ENCODE peak calls at places on chromosome 14, in four cellular contexts. Z is K562, M is HCT116, X is HepG2. G is an unnamed sample.

GRCh38 chr14:32167907-32168306 is 33.9 kb upstream of the RNU6-7 start:
- DNase-seq in Z (no peak), M (no peak), X (no peak), G (no peak)

GRCh38 chr14:102086346-102086971 is 385 bp downstream of the HSP90AA1 start:
- DNase-seq in Z (peak), M (no peak), X (no peak), G (no peak)

GRCh38 chr14:53967606-53968005 is 11.0 kb upstream of the BMP4 start:
- DNase-seq in Z (no peak), M (no peak), X (no peak), G (no peak)

GRCh38 chr14:76514599-76514998 is 138.7 kb downstream of the ESRRB start:
- DNase-seq in Z (peak), M (peak), X (peak), G (no peak)

GRCh38 chr14:100841445-100842403 is 15.8 kb downstream of the MEG3 start:
- DNase-seq in Z (no peak), M (no peak), X (no peak), G (no peak)

GRCh38 chr14:50657753-50658152 is 10.4 kb downstream of the SAV1 start:
- DNase-seq in Z (no peak), M (no peak), X (no peak), G (no peak)

GRCh38 chr14:51424569-51425251 is 184.7 kb downstream of the TMX1 start:
- DNase-seq in Z (no peak), M (no peak), X (no peak), G (no peak)

GRCh38 chr14:80095623-80096022 is 115.7 kb downstream of the DIO2 start:
- DNase-seq in Z (no peak), M (no peak), X (no peak), G (no peak)

GRCh38 chr14:37668646-37669045 is 73.2 kb downstream of the TTC6 start:
- DNase-seq in Z (no peak), M (no peak), X (no peak), G (no peak)

GRCh38 chr14:100837812-100838170 is 11.9 kb downstream of the MEG3 start:
- DNase-seq in Z (no peak), M (no peak), X (no peak), G (no peak)

GRCh38 chr14:98227000-98227726 is 1044.8 kb downstream of the BCL11B start:
- DNase-seq in Z (no peak), M (no peak), X (no peak), G (no peak)

GRCh38 chr14:92252291-92252690 is 70.7 kb upstream of the SLC24A4 start:
- DNase-seq in Z (no peak), M (no peak), X (no peak), G (no peak)

GRCh38 chr14:52314521-52315354 is 626 bp downstream of the PTGER2 start:
- DNase-seq in Z (no peak), M (no peak), X (no peak), G (no peak)

GRCh38 chr14:23404331-23404900 is 3.7 kb downstream of the MYH6 start:
- DNase-seq in Z (no peak), M (no peak), X (no peak), G (no peak)

GRCh38 chr14:61866932-61867920 is 105.0 kb downstream of the SNAPC1 start:
- DNase-seq in Z (no peak), M (no peak), X (no peak), G (no peak)

GRCh38 chr14:65847065-65847847 is 434.7 kb downstream of the FUT8 start:
- DNase-seq in Z (no peak), M (no peak), X (no peak), G (no peak)

GRCh38 chr14:32453857-32454810 is 125.0 kb downstream of the AKAP6 start:
- DNase-seq in Z (no peak), M (no peak), X (no peak), G (no peak)

GRCh38 chr14:69484444-69485113 is at the start of gene PLEKHD1:
- DNase-seq in Z (peak), M (peak), X (no peak), G (no peak)
- H3K4me3 ChIP-seq in Z (no peak), M (peak), X (peak), G (peak)

GRCh38 chr14:90698379-90698869 is 117.8 kb downstream of the TTC7B start:
- DNase-seq in Z (no peak), M (no peak), X (no peak), G (no peak)
- TF ChIP-seq TCF7L2 in Z (no peak), M (no peak), X (no peak), G (no peak)

DNA sequence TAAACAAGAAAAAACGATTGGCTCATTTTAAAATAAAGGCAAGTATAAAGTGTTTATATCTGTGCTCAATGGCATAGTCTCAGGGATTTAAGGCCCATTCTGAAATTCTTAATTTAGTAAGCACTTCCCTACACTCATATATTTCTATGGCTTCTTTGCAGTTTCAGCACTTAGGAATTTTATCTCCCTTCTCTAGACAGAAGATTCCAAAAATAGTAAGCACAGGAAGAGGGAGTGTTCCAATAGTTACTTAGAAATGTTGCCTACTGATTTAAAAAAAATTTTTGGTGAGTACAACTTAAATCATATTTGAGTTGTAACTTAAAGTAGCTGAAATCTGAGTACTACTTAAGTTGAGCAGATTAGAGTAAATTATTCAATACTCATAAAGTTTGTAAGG is 19.8 kb downstream of the INSM2 start:
- DNase-seq in Z (no peak), M (no peak), X (no peak), G (no peak)
- TF ChIP-seq REST in Z (no peak), M (no peak), X (no peak), G (no peak)

GRCh38 chr14:73457050-73457934 is 1.1 kb downstream of the NUMB start:
- DNase-seq in Z (no peak), M (no peak), X (no peak), G (no peak)

GRCh38 chr14:73458219-73458976 is at the start of gene NUMB:
- DNase-seq in Z (peak), M (peak), X (peak), G (peak)

GRCh38 chr14:73457935-73458218 is 469 bp downstream of the NUMB start:
- DNase-seq in Z (no peak), M (no peak), X (no peak), G (no peak)

GRCh38 chr14:73452341-73453191 is 5.8 kb downstream of the NUMB start:
- DNase-seq in Z (no peak), M (no peak), X (no peak), G (no peak)

DNA sequence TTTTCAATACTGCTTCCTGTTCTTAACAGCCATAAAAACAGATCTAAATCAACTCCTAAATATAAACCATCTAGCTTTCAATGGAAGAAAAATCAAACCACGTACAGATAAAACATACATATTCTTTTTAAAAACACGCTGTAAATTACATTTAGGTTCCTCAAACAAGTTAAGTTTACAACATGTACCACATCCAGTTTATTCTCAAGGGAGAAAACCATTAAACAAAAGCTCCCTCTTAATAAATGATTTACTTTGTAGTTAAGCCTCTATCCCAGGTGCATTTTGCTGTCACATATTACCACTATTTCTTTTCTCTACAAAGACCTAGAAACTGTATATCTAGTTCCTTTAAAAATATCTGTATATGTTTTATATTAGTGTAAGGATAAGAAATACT is 3.1 kb downstream of the NUMB start:
- DNase-seq in Z (no peak), M (no peak), X (no peak), G (no peak)
- H3K4me3 ChIP-seq in Z (no peak), M (no peak), X (peak), G (no peak)